ENCODE peak calls at places on chromosomes 12 and 14, in eight cellular contexts. Y is tibial artery, K is lower leg skin, P is right atrium auricular region, M is fibroblast of lung, V is tibial nerve, X is epithelial cell of esophagus, H is lower lobe of right lung. E is an unnamed sample.

GRCh38 chr14:57748279-57748678 is 117.6 kb downstream of the SLC35F4 start:
- DNase-seq in H (no peak), V (no peak), P (no peak), Y (no peak), M (no peak), K (no peak), X (peak), E (no peak)

GRCh38 chr12:67740706-67741105 is 92.2 kb downstream of the DYRK2 start:
- DNase-seq in M (peak), H (no peak), V (no peak), Y (no peak), P (no peak), X (no peak), K (no peak), E (peak)

GRCh38 chr12:43338848-43339526 is 213.0 kb downstream of the ADAMTS20 start:
- DNase-seq in P (no peak), V (no peak), X (peak), Y (no peak), K (no peak), M (peak), H (no peak), E (peak)

GRCh38 chr12:20549115-20549719 is 145.9 kb upstream of the SLCO1C1 start:
- DNase-seq in K (no peak), X (peak), H (no peak), P (no peak), Y (no peak), V (no peak), M (peak), E (peak)

GRCh38 chr14:38409081-38409705 is 153.3 kb upstream of the CLEC14A start:
- DNase-seq in Y (no peak), V (no peak), K (no peak), X (no peak), P (no peak), M (peak), H (no peak), E (peak)

GRCh38 chr14:71321556-71322315 is 414.5 kb downstream of the PCNX1 start:
- DNase-seq in M (peak), P (no peak), X (peak), V (no peak), Y (no peak), K (no peak), H (no peak), E (peak)

GRCh38 chr14:101939771-101940170 is 24.6 kb upstream of the DYNC1H1 start:
- DNase-seq in Y (no peak), H (peak), M (no peak), K (no peak), P (no peak), V (no peak), X (no peak), E (no peak)

GRCh38 chr14:90604356-90604755 is 207.5 kb downstream of the CALM1 start:
- DNase-seq in P (no peak), V (no peak), K (no peak), X (no peak), Y (no peak), M (peak), H (no peak), E (no peak)

GRCh38 chr12:109488051-109488665 is 10.7 kb downstream of the UBE3B start:
- DNase-seq in V (no peak), H (no peak), Y (no peak), X (no peak), M (no peak), K (no peak), P (no peak), E (no peak)

GRCh38 chr14:103522028-103522581 is 525 bp downstream of the CKB start:
- DNase-seq in M (no peak), X (no peak), P (no peak), V (no peak), H (peak), Y (peak), K (peak), E (no peak)

GRCh38 chr12:131860472-131861260 is 32.5 kb downstream of the MMP17 start:
- DNase-seq in M (peak), H (peak), P (peak), Y (no peak), K (peak), V (peak), X (peak), E (peak)

GRCh38 chr12:62834971-62835547 is 99.9 kb downstream of the PPM1H start:
- DNase-seq in Y (no peak), M (peak), K (no peak), H (no peak), P (no peak), X (no peak), V (no peak), E (peak)

GRCh38 chr14:30138517-30138916 is 210.9 kb upstream of the PRKD1 start:
- DNase-seq in K (no peak), X (no peak), Y (no peak), P (no peak), M (peak), V (no peak), H (no peak), E (peak)

GRCh38 chr12:52251367-52252055 is 18.5 kb downstream of the KRT7 start:
- DNase-seq in Y (peak), H (no peak), K (peak), P (no peak), M (no peak), X (no peak), V (no peak), E (no peak)

GRCh38 chr12:23093488-23093887 is 468.5 kb downstream of the ETNK1 start:
- DNase-seq in K (no peak), P (no peak), M (peak), H (no peak), Y (no peak), X (peak), V (no peak), E (no peak)

GRCh38 chr12:115926037-115926670 is 351.3 kb downstream of the MED13L start:
- DNase-seq in K (peak), X (no peak), P (no peak), M (no peak), Y (no peak), H (no peak), V (no peak), E (no peak)

GRCh38 chr14:68795602-68796417 is 2.9 kb upstream of the ZFP36L1 start:
- DNase-seq in Y (peak), K (peak), P (peak), H (peak), X (peak), M (peak), V (peak), E (peak)

GRCh38 chr12:89783321-89784060 is 74.9 kb upstream of the ATP2B1 start:
- DNase-seq in K (no peak), H (no peak), X (no peak), Y (no peak), P (no peak), V (no peak), M (peak), E (peak)

GRCh38 chr12:94561943-94562411 is 88.4 kb downstream of the TMCC3 start:
- DNase-seq in X (peak), Y (no peak), M (peak), V (no peak), H (no peak), K (no peak), P (no peak), E (peak)

GRCh38 chr12:100926669-100927248 is 132.2 kb downstream of the ANO4 start:
- DNase-seq in X (peak), V (no peak), M (peak), P (no peak), K (no peak), H (no peak), Y (no peak), E (peak)

GRCh38 chr12:26940820-26941219 is 2.5 kb downstream of the FGFR1OP2 start:
- DNase-seq in X (no peak), H (no peak), Y (no peak), M (peak), K (no peak), V (no peak), P (no peak), E (peak)

GRCh38 chr12:4483885-4484823 is 38.5 kb upstream of the FGF6 start:
- DNase-seq in K (no peak), X (peak), H (no peak), M (no peak), P (no peak), Y (no peak), V (no peak), E (no peak)

GRCh38 chr12:115223322-115223721 is 539.3 kb upstream of the TBX3 start:
- DNase-seq in K (no peak), M (peak), X (peak), Y (no peak), V (no peak), P (no peak), H (no peak), E (peak)

GRCh38 chr14:26394114-26394855 is 203.5 kb downstream of the NOVA1 start:
- DNase-seq in K (no peak), M (peak), P (no peak), X (peak), Y (no peak), H (no peak), V (no peak), E (peak)
- TF ChIP-seq CTCF in K (no peak), M (peak), P (no peak), X (peak), Y (peak), H (no peak), V (peak), E (peak)

GRCh38 chr12:54052745-54053624 is 650 bp upstream of the HOXC4 start:
- DNase-seq in V (no peak), Y (no peak), M (no peak), X (no peak), H (no peak), K (no peak), P (no peak), E (peak)
- H3K4me3 ChIP-seq in V (peak), Y (peak), M (peak), X (peak), H (peak), K (no peak), P (peak), E (peak)

DNA sequence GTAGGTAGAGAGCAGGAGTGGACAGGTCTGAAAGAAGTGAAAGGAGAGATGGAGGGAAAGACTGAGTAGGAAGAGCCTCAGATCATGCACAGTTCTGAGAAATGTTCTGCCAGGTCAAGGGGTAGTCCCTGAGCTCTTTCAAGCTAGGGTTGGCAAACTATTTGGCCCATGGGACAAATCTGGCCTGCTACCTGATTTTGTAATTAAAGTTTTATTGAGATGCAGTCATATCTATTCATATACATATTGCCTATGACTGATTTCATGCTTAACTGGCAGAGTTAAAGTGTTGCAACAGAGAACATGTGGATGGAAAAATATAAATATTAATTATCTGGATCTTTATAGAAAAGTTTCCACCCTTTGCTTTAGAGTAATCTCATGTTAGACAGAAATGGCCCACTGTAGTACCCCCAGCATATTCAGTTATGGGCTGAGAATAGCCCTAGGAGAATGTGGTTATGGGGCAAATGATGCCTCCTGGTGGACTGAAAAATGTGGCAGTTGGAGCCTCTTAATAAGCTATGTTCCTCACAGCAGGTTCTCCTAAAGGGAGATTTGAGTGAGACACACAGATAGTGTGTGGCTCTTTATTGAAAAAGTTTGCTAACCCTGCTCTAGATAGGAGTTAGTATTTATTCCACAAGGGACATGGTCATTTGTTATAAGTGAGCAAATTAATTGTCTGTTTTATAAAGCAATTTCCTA is 476.9 kb downstream of the LRIG3 start:
- DNase-seq in P (no peak), Y (no peak), H (no peak), M (peak), K (no peak), V (no peak), X (peak), E (no peak)
- TF ChIP-seq CTCF in P (no peak), Y (peak), H (peak), M (peak), K (no peak), V (peak), X (peak), E (peak)

DNA sequence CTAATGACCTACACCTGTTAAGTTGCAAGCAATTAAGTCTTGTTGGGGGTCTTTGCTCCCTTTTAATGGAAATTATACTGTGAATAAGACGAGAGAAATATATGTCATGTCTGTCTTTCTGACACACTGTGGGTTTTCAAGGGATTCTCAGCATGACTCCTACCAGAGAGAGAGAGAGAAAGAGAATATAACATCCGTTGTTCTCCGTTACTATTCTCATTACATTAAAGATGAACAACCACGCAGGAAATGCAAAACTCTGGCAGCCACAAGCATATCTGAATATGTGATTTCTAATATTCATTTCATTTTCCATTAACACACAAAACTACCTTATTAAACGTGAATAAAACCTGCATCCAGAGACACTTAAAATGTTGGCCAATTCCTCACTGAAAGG is 67.3 kb upstream of the EGLN3 start:
- DNase-seq in K (no peak), Y (no peak), P (no peak), X (no peak), H (no peak), M (no peak), V (no peak), E (no peak)
- H3K4me3 ChIP-seq in K (no peak), Y (no peak), P (peak), X (no peak), H (no peak), M (no peak), V (peak), E (no peak)

DNA sequence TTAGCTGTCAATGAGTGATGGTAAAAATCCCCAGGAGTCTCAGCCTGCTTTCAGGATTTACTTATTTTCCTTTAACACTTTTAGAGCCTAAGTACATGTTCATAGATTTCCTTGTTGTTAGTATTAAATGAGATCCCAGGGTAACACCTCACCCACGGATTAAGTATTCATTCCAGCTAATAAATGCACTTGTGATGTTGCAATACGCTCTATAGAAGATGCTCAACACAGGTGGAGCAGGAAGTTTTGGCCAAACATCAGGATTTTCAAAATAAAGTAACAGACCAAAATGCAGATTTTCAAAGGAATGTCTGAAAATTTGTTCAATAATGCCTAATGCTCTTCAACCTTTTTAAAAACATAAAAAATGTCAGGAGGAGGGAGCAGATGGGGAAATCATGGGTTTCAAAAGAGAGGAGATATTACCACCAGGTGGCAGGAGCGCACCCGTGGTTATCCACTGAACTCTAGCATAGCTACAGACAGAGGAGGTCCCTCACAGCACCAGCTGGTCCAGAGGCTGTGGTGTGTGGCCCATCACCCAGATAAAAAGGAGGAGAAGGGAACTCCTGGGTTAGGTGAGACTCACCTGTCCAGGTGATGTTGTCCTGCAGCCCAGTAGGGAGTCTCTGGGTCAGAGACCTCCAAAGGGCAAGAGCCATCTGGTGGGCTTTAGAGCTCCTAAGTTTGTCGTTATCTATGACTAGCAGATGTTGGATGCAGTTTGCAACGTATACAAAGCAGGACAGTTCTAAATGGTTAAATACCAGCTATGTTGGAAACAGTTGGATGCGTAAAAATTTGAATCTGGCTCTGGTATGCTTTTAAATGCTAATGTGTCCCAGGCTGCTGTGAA is 1158.4 kb upstream of the TMEM132C start:
- DNase-seq in M (peak), P (no peak), H (peak), V (peak), K (no peak), Y (no peak), X (peak), E (peak)
- TF ChIP-seq CTCF in M (peak), P (peak), H (peak), V (peak), K (no peak), Y (peak), X (peak), E (peak)

GRCh38 chr12:40569626-40570179 is 122.5 kb upstream of the CNTN1 start:
- DNase-seq in K (no peak), V (no peak), M (peak), Y (no peak), H (no peak), P (no peak), X (no peak), E (no peak)

GRCh38 chr12:40577834-40578233 is 114.4 kb upstream of the CNTN1 start:
- DNase-seq in V (no peak), X (no peak), Y (no peak), P (no peak), H (no peak), K (no peak), M (no peak), E (no peak)

DNA sequence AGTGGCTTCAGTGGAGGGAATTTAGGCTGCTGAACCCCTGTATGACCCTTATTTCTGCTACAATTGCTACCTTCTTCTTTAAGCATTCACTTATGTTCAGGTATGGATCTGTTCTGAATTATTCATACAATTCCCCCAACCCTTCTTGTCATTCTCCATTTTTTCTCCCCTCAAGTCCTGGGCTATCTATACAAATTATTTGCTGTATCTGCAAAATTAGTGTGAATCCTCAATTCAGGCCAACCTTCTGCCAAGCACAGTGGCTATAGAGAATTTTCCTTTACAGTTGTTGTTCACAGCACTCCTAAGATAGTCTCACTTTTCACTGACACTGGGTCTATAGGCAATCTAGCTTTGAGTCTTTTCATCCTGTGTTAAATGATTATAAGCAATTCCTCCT is 119.2 kb upstream of the CNTN1 start:
- DNase-seq in X (no peak), M (no peak), Y (no peak), V (no peak), H (no peak), P (no peak), K (no peak), E (no peak)
- H3K4me3 ChIP-seq in X (no peak), M (no peak), Y (no peak), V (no peak), H (no peak), P (no peak), K (no peak), E (no peak)

GRCh38 chr12:49131973-49132461 is 822 bp upstream of the TUBA1B start:
- DNase-seq in V (no peak), K (no peak), H (no peak), M (peak), X (peak), P (no peak), Y (no peak), E (peak)

GRCh38 chr12:49129332-49130150 is 1.7 kb downstream of the TUBA1B start:
- DNase-seq in P (no peak), X (no peak), H (no peak), K (no peak), V (no peak), Y (no peak), M (no peak), E (no peak)

GRCh38 chr12:49130151-49131050 is 794 bp downstream of the TUBA1B start:
- DNase-seq in X (peak), V (peak), M (peak), P (peak), K (peak), H (peak), Y (peak), E (peak)

GRCh38 chr12:49133014-49133413 is 1.8 kb upstream of the TUBA1B start:
- DNase-seq in M (no peak), P (no peak), V (no peak), H (no peak), X (no peak), Y (no peak), K (no peak), E (no peak)

GRCh38 chr12:49131051-49131972 is at the start of gene TUBA1B:
- DNase-seq in K (peak), P (peak), M (peak), Y (peak), X (peak), V (peak), H (peak), E (peak)
- TF ChIP-seq CTCF in K (no peak), P (no peak), M (no peak), Y (peak), X (no peak), V (no peak), H (no peak), E (no peak)